ENCODE peak calls at places on chromosomes 13 and 19, in five cellular contexts. I is pancreas, X is lower leg skin, U is testis, Q is thoracic aorta. B is an unnamed sample.

GRCh38 chr19:7417671-7418324 is 69.1 kb downstream of the ARHGEF18 start:
- DNase-seq in I (no peak), X (no peak), U (no peak), Q (no peak), B (no peak)

GRCh38 chr13:34863360-34864135 is 78.5 kb upstream of the NBEA start:
- DNase-seq in I (no peak), X (no peak), U (no peak), Q (no peak), B (no peak)

GRCh38 chr13:62278271-62278670 is 862.6 kb upstream of the PCDH20 start:
- DNase-seq in I (no peak), X (no peak), U (no peak), Q (no peak), B (no peak)

GRCh38 chr19:36805364-36805763 is 32.8 kb upstream of the ZNF850 start:
- DNase-seq in I (no peak), X (no peak), U (no peak), Q (no peak), B (no peak)

GRCh38 chr13:74052402-74052928 is 81.7 kb downstream of the KLF12 start:
- DNase-seq in I (no peak), X (no peak), U (no peak), Q (no peak), B (no peak)

GRCh38 chr19:56619131-56619530 is 23.8 kb upstream of the SMIM17 start:
- DNase-seq in I (no peak), X (no peak), U (no peak), Q (no peak), B (no peak)

GRCh38 chr19:33214621-33215020 is 11.0 kb downstream of the SLC7A10 start:
- DNase-seq in I (no peak), X (no peak), U (no peak), Q (no peak), B (no peak)

GRCh38 chr19:35224681-35225604 is 3.6 kb downstream of the FAM187B start:
- DNase-seq in I (no peak), X (no peak), U (no peak), Q (no peak), B (no peak)

GRCh38 chr13:113297370-113297871 is 382 bp downstream of the LAMP1 start:
- DNase-seq in I (peak; percentile 61), X (no peak), U (peak; percentile 33), Q (no peak), B (no peak)

GRCh38 chr13:110409581-110409992 is 102.5 kb downstream of the COL4A2 start:
- DNase-seq in I (no peak), X (no peak), U (no peak), Q (no peak), B (no peak)

GRCh38 chr19:29672933-29673336 is 7.7 kb downstream of the PLEKHF1 start:
- DNase-seq in I (no peak), X (no peak), U (no peak), Q (no peak), B (no peak)

GRCh38 chr19:53540091-53540490 is 2.1 kb downstream of the ZNF331 start:
- DNase-seq in I (no peak), X (no peak), U (no peak), Q (no peak), B (no peak)

GRCh38 chr19:45668342-45668871 is 386 bp downstream of the GIPR start:
- DNase-seq in I (no peak), X (no peak), U (no peak), Q (no peak), B (no peak)

DNA sequence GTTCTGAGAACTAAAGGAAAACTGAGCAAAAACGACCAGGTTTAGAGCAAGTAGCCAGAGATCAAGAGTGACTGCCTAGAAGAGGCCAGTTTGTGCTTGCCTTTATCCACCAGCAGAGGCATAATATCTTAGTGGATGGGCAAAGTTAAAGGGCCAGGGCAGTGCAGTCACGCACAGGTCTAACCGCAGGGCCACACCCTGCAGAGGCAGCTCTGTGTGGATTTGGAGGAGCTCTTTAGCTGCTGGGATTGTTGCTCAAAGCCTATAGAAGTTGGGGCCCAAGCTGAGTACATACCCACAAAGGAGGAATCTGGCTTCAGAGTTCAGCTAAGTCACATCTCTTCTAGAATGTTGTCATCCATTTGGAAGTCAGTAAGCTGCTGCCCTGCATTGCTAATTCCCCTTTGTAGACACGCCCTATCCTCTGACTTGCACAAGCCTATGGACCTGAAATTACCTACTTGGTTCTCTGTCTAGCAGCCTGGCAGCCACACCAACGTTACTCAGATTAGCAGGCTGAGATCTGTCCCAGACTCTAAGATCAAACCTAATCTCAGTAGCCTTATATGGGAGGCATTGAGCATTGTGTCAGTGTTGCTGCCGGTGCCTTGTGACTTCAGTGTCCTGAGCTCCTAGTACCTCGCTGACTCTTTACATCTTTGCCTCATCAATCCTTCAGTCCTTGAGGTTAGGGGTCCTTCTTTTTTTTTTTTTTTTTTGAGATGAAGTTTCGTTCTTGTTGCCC is 102.9 kb upstream of the STARD13 start:
- DNase-seq in I (no peak), X (peak; percentile 45), U (no peak), Q (no peak), B (no peak)
- TF ChIP-seq CTCF in I (no peak), X (no peak), U (no peak), Q (no peak), B (no peak)

DNA sequence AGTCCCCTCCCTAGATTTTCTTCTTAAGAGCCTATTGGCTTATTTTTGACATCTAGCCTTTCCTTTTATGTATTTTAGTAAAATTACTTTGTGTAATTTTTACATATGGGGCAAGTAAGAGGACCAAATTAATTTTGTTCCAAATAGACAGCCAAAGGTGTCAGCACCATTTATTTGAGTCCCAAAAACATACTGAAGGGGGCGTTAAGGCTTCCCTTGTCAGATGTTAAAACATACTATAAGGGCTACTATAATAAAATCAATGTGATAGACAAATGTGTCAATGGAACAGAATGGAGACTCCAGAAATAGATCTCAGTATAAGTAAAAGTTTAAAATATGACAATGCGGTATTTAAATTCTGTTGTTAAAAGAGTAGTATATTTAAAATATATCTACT is 133.6 kb downstream of the MTUS2 start:
- DNase-seq in I (no peak), X (no peak), U (no peak), Q (no peak), B (no peak)
- TF ChIP-seq CTCF in I (no peak), X (no peak), U (no peak), Q (no peak), B (no peak)

GRCh38 chr13:48400820-48401219 is 12.1 kb downstream of the LPAR6 start:
- DNase-seq in I (no peak), X (no peak), U (no peak), Q (no peak), B (no peak)
- TF ChIP-seq CTCF in I (no peak), X (no peak), U (no peak), Q (no peak), B (no peak)

GRCh38 chr13:81393686-81394085 is 1052.8 kb upstream of the SPRY2 start:
- DNase-seq in I (no peak), X (no peak), U (no peak), Q (no peak), B (no peak)
- TF ChIP-seq CTCF in I (no peak), X (no peak), U (no peak), Q (no peak), B (no peak)

GRCh38 chr19:31733591-31733990 is 384.4 kb upstream of the TSHZ3 start:
- DNase-seq in I (no peak), X (no peak), U (no peak), Q (no peak), B (no peak)
- TF ChIP-seq CTCF in I (no peak), X (no peak), U (no peak), Q (no peak), B (no peak)

GRCh38 chr13:43304945-43305344 is 281.6 kb downstream of the DNAJC15 start:
- DNase-seq in I (no peak), X (no peak), U (no peak), Q (no peak), B (no peak)

GRCh38 chr13:43301341-43301969 is 278.1 kb downstream of the DNAJC15 start:
- DNase-seq in I (no peak), X (no peak), U (no peak), Q (no peak), B (no peak)

GRCh38 chr13:43304449-43304848 is 281.1 kb downstream of the DNAJC15 start:
- DNase-seq in I (no peak), X (no peak), U (no peak), Q (no peak), B (no peak)

GRCh38 chr13:43305416-43305815 is 282.0 kb downstream of the DNAJC15 start:
- DNase-seq in I (no peak), X (no peak), U (no peak), Q (no peak), B (no peak)

GRCh38 chr13:43303040-43303729 is 279.8 kb downstream of the DNAJC15 start:
- DNase-seq in I (peak; percentile 71), X (no peak), U (peak; percentile 86), Q (no peak), B (no peak)
- TF ChIP-seq CTCF in I (peak; percentile 63), X (no peak), U (peak; percentile 44), Q (peak; percentile 71), B (no peak)